ENCODE peak calls at places on chromosomes 1 and 21, in five cellular contexts. U, I, S, A and J are unnamed samples.

GRCh38 chr1:60145746-60146145 is 72.2 kb upstream of the C1orf87 start:
- DNase-seq in U (no peak), I (no peak), S (no peak), A (no peak), J (no peak)

GRCh38 chr1:222347627-222348026 is 200.3 kb downstream of the HHIPL2 start:
- DNase-seq in U (no peak), I (no peak), S (no peak), A (no peak), J (no peak)

GRCh38 chr1:244918422-244919319 is 54.3 kb upstream of the HNRNPU start:
- DNase-seq in U (peak; percentile 70), I (peak; percentile 12), S (peak; percentile 23), A (no peak), J (peak; percentile 42)

GRCh38 chr1:51901151-51901550 is 22.6 kb upstream of the NRDC start:
- DNase-seq in U (no peak), I (no peak), S (no peak), A (no peak), J (no peak)

GRCh38 chr1:24897263-24898151 is 32.6 kb downstream of the RUNX3 start:
- DNase-seq in U (no peak), I (no peak), S (no peak), A (peak; percentile 17), J (no peak)

GRCh38 chr1:159229486-159229885 is 24.8 kb downstream of the ACKR1 start:
- DNase-seq in U (no peak), I (no peak), S (no peak), A (no peak), J (no peak)

GRCh38 chr1:156486421-156487344 is 13.9 kb downstream of the MEF2D start:
- DNase-seq in U (no peak), I (no peak), S (no peak), A (no peak), J (no peak)

GRCh38 chr1:211036701-211037494 is 97.0 kb downstream of the KCNH1 start:
- DNase-seq in U (no peak), I (peak; percentile 92), S (no peak), A (no peak), J (no peak)

GRCh38 chr21:31873696-31874599 is 1.1 kb downstream of the HUNK start:
- DNase-seq in U (peak; percentile 66), I (peak; percentile 33), S (peak; percentile 46), A (no peak), J (peak; percentile 33)

GRCh38 chr1:210688482-210689233 is 360.0 kb downstream of the HHAT start:
- DNase-seq in U (no peak), I (peak; percentile 51), S (no peak), A (no peak), J (no peak)

GRCh38 chr1:177132141-177132540 is 32.4 kb downstream of the ASTN1 start:
- DNase-seq in U (no peak), I (no peak), S (no peak), A (no peak), J (no peak)

GRCh38 chr21:28294046-28294445 is 698.6 kb downstream of the LTN1 start:
- DNase-seq in U (no peak), I (peak; percentile 72), S (no peak), A (no peak), J (no peak)

GRCh38 chr1:169456029-169456428 is 28.8 kb upstream of the CCDC181 start:
- DNase-seq in U (no peak), I (no peak), S (no peak), A (no peak), J (no peak)

GRCh38 chr1:160707171-160708109 is 4.2 kb downstream of the CD48 start:
- DNase-seq in U (no peak), I (no peak), S (no peak), A (no peak), J (no peak)

GRCh38 chr1:17009706-17010105 is 2.0 kb downstream of the ATP13A2 start:
- DNase-seq in U (no peak), I (no peak), S (no peak), A (no peak), J (no peak)

GRCh38 chr1:46285730-46286477 is 17.5 kb downstream of the LRRC41 start:
- DNase-seq in U (peak; percentile 76), I (no peak), S (no peak), A (no peak), J (no peak)

GRCh38 chr1:112715264-112716053 is at the start of gene PPM1J:
- DNase-seq in U (peak; percentile 99), I (peak; percentile 83), S (peak; percentile 98), A (peak; percentile 97), J (peak; percentile 99)
- H3K27me3 ChIP-seq in U (no peaks in the 10 kb centered on the region), I (peaks cover 7% of the 10 kb centered on the region), S (no peaks in the 10 kb centered on the region), A (no peaks in the 10 kb centered on the region), J (peaks cover 16% of the 10 kb centered on the region)

GRCh38 chr21:44919111-44919912 is 1.4 kb downstream of the ITGB2 start:
- DNase-seq in U (peak; percentile 16), I (no peak), S (no peak), A (no peak), J (peak; percentile 22)

GRCh38 chr21:44918581-44919033 is 2.1 kb downstream of the ITGB2 start:
- DNase-seq in U (no peak), I (no peak), S (no peak), A (no peak), J (no peak)

GRCh38 chr21:44916965-44917364 is 3.7 kb downstream of the ITGB2 start:
- DNase-seq in U (no peak), I (no peak), S (no peak), A (no peak), J (no peak)

GRCh38 chr21:44917446-44918106 is 3.1 kb downstream of the ITGB2 start:
- DNase-seq in U (no peak), I (no peak), S (no peak), A (no peak), J (peak; percentile 12)

GRCh38 chr21:44918107-44918470 is 2.6 kb downstream of the ITGB2 start:
- DNase-seq in U (peak; percentile 12), I (no peak), S (no peak), A (no peak), J (no peak)
- H3K27me3 ChIP-seq in U (peaks cover 3% of the 10 kb centered on the region), I (peaks cover 69% of the 10 kb centered on the region), S (no peaks in the 10 kb centered on the region), A (no peaks in the 10 kb centered on the region), J (peaks cover 49% of the 10 kb centered on the region)

GRCh38 chr1:11537380-11537764 is 58.4 kb downstream of the DISP3 start:
- DNase-seq in U (no peak), I (no peak), S (no peak), A (no peak), J (no peak)
- H3K27me3 ChIP-seq in U (peaks cover 14% of the 10 kb centered on the region), I (no peaks in the 10 kb centered on the region), S (no peaks in the 10 kb centered on the region), A (no peaks in the 10 kb centered on the region), J (peaks cover 81% of the 10 kb centered on the region)

GRCh38 chr1:43057567-43057966 is 98.9 kb upstream of the SLC2A1 start:
- DNase-seq in U (no peak), I (no peak), S (no peak), A (no peak), J (no peak)

GRCh38 chr1:43058545-43059360 is 100.1 kb upstream of the SLC2A1 start:
- DNase-seq in U (no peak), I (peak; percentile 68), S (no peak), A (no peak), J (no peak)

GRCh38 chr1:43056460-43056859 is 97.8 kb upstream of the SLC2A1 start:
- DNase-seq in U (no peak), I (no peak), S (no peak), A (no peak), J (no peak)

GRCh38 chr1:43056981-43057391 is 98.3 kb upstream of the SLC2A1 start:
- DNase-seq in U (no peak), I (peak; percentile 65), S (peak; percentile 36), A (no peak), J (no peak)

GRCh38 chr1:43058056-43058455 is 99.4 kb upstream of the SLC2A1 start:
- DNase-seq in U (no peak), I (no peak), S (no peak), A (no peak), J (no peak)
- H3K27me3 ChIP-seq in U (no peaks in the 10 kb centered on the region), I (no peaks in the 10 kb centered on the region), S (no peaks in the 10 kb centered on the region), A (no peaks in the 10 kb centered on the region), J (peaks cover 12% of the 10 kb centered on the region)

GRCh38 chr1:39645411-39646043 is 6.1 kb upstream of the HEYL start:
- DNase-seq in U (no peak), I (no peak), S (no peak), A (no peak), J (no peak)
- H3K27me3 ChIP-seq in U (no peaks in the 10 kb centered on the region), I (peaks cover 4% of the 10 kb centered on the region), S (no peaks in the 10 kb centered on the region), A (no peaks in the 10 kb centered on the region), J (no peaks in the 10 kb centered on the region)

GRCh38 chr1:20325844-20326323 is 35.2 kb downstream of the VWA5B1 start:
- DNase-seq in U (no peak), I (peak; percentile 30), S (no peak), A (no peak), J (no peak)
- H3K27me3 ChIP-seq in U (no peaks in the 10 kb centered on the region), I (peaks cover 14% of the 10 kb centered on the region), S (no peaks in the 10 kb centered on the region), A (no peaks in the 10 kb centered on the region), J (peaks cover 12% of the 10 kb centered on the region)